ENCODE peak calls at places on chromosomes 4 and X, in four cellular contexts. One of them, this sample, is unnamed.

GRCh38 chr4:122346036-122346435 is 32.8 kb upstream of the ADAD1 start:
- DNase-seq in tibial nerve: no peak
- DNase-seq in GM23248: peak
- DNase-seq in SW480: no peak
- DNase-seq in this sample: peak

GRCh38 chrX:37888010-37888409 is 40.6 kb upstream of the DYNLT3 start:
- DNase-seq in tibial nerve: no peak
- DNase-seq in GM23248: no peak
- DNase-seq in SW480: no peak
- DNase-seq in this sample: no peak

GRCh38 chrX:47170861-47171692 is 22.6 kb upstream of the UBA1 start:
- DNase-seq in tibial nerve: no peak
- DNase-seq in GM23248: no peak
- DNase-seq in SW480: no peak
- DNase-seq in this sample: no peak

GRCh38 chrX:103716967-103717366 is 6.3 kb downstream of the TMEM31 start:
- DNase-seq in tibial nerve: no peak
- DNase-seq in GM23248: peak
- DNase-seq in SW480: no peak
- DNase-seq in this sample: peak

GRCh38 chr4:126028871-126029270 is 714.1 kb downstream of the FAT4 start:
- DNase-seq in tibial nerve: no peak
- DNase-seq in GM23248: no peak
- DNase-seq in SW480: no peak
- DNase-seq in this sample: peak

GRCh38 chr4:2261110-2261852 is 628 bp downstream of the MXD4 start:
- DNase-seq in tibial nerve: no peak
- DNase-seq in GM23248: peak
- DNase-seq in SW480: no peak
- DNase-seq in this sample: peak

GRCh38 chr4:28092610-28093009 is 1232.0 kb downstream of the STIM2 start:
- DNase-seq in tibial nerve: no peak
- DNase-seq in GM23248: no peak
- DNase-seq in SW480: no peak
- DNase-seq in this sample: no peak

GRCh38 chrX:103831803-103832544 is at the start of gene RAB9B:
- DNase-seq in tibial nerve: peak
- DNase-seq in GM23248: peak
- DNase-seq in SW480: peak
- DNase-seq in this sample: peak

GRCh38 chrX:9611436-9612145 is 146.7 kb downstream of the TBL1X start:
- DNase-seq in tibial nerve: no peak
- DNase-seq in GM23248: peak
- DNase-seq in SW480: no peak
- DNase-seq in this sample: peak

GRCh38 chrX:23742174-23742692 is 843 bp downstream of the ACOT9 start:
- DNase-seq in tibial nerve: peak
- DNase-seq in GM23248: peak
- DNase-seq in SW480: peak
- DNase-seq in this sample: peak

GRCh38 chr4:123430031-123430430 is 33.4 kb downstream of the SPRY1 start:
- DNase-seq in tibial nerve: no peak
- DNase-seq in GM23248: no peak
- DNase-seq in SW480: no peak
- DNase-seq in this sample: no peak

GRCh38 chrX:46965125-46965758 is 53.0 kb downstream of the JADE3 start:
- DNase-seq in tibial nerve: no peak
- DNase-seq in GM23248: peak
- DNase-seq in SW480: no peak
- DNase-seq in this sample: peak

GRCh38 chrX:48789366-48790220 is 3.2 kb downstream of the GATA1 start:
- DNase-seq in tibial nerve: no peak
- DNase-seq in GM23248: no peak
- DNase-seq in SW480: no peak
- DNase-seq in this sample: no peak

GRCh38 chrX:23855569-23855968 is 52.2 kb downstream of the APOO start:
- DNase-seq in tibial nerve: no peak
- DNase-seq in GM23248: no peak
- DNase-seq in SW480: no peak
- DNase-seq in this sample: no peak

GRCh38 chr4:53019485-53020382 is 157.6 kb downstream of the RASL11B start:
- DNase-seq in tibial nerve: no peak
- DNase-seq in GM23248: peak
- DNase-seq in SW480: no peak
- DNase-seq in this sample: peak

GRCh38 chrX:149398027-149398426 is 107.1 kb downstream of the IDS start:
- DNase-seq in tibial nerve: no peak
- DNase-seq in GM23248: no peak
- DNase-seq in SW480: no peak
- DNase-seq in this sample: no peak

GRCh38 chrX:106023947-106024346 is 14.6 kb downstream of the SERPINA7 start:
- DNase-seq in tibial nerve: no peak
- DNase-seq in GM23248: no peak
- DNase-seq in SW480: no peak
- DNase-seq in this sample: no peak

GRCh38 chr4:4480205-4480604 is 61.6 kb downstream of the STX18 start:
- DNase-seq in tibial nerve: no peak
- DNase-seq in GM23248: no peak
- DNase-seq in SW480: no peak
- DNase-seq in this sample: no peak

GRCh38 chr4:62528874-62529273 is 1328.7 kb downstream of the ADGRL3 start:
- DNase-seq in tibial nerve: no peak
- DNase-seq in GM23248: no peak
- DNase-seq in SW480: no peak
- DNase-seq in this sample: no peak

GRCh38 chrX:1440506-1440905 is 12.2 kb downstream of the ASMTL start:
- DNase-seq in tibial nerve: no peak
- DNase-seq in GM23248: no peak
- DNase-seq in SW480: no peak
- DNase-seq in this sample: no peak

GRCh38 chrX:131821945-131822622 is 201.0 kb upstream of the STK26 start:
- DNase-seq in tibial nerve: no peak
- DNase-seq in GM23248: no peak
- DNase-seq in SW480: no peak
- DNase-seq in this sample: peak

GRCh38 chr4:59770865-59771264 is 1429.3 kb upstream of the ADGRL3 start:
- DNase-seq in tibial nerve: no peak
- DNase-seq in GM23248: no peak
- DNase-seq in SW480: no peak
- DNase-seq in this sample: no peak

GRCh38 chrX:15344106-15344505 is 8.8 kb upstream of the PIGA start:
- DNase-seq in tibial nerve: no peak
- DNase-seq in GM23248: no peak
- DNase-seq in SW480: no peak
- DNase-seq in this sample: no peak

GRCh38 chrX:13911581-13911980 is 94.7 kb upstream of the GPM6B start:
- DNase-seq in tibial nerve: no peak
- DNase-seq in GM23248: peak
- DNase-seq in SW480: no peak
- DNase-seq in this sample: peak